ENCODE peak calls at places on chromosomes 4 and X, in nine cellular contexts. G is Panc1; C is ovary; T is IMR-90; Q is esophagus squamous epithelium; H is fibroblast of lung; E is GM23248; A is CD8-positive, alpha-beta T cell; W is neuronal stem cell. R is an unnamed sample.

GRCh38 chrX:15336023-15336413 is 695 bp upstream of the PIGA start:
- DNase-seq in G (no peak), C (peak; percentile 29), T (peak; percentile 84), Q (no peak), H (peak; percentile 52), E (peak; percentile 77), A (peak; percentile 1), W (no peak), R (no peak)

GRCh38 chrX:132216806-132217202 is 2.4 kb downstream of the RAP2C start:
- DNase-seq in G (no peak), C (no peak), T (peak; percentile 43), Q (no peak), H (peak; percentile 41), E (peak; percentile 61), A (no peak), W (no peak), R (no peak)

GRCh38 chrX:65985922-65986588 is 53.8 kb downstream of the VSIG4 start:
- DNase-seq in G (peak; percentile 24), C (peak; percentile 17), T (peak; percentile 47), Q (no peak), H (peak; percentile 58), E (peak; percentile 67), A (peak; percentile 18), W (peak; percentile 26), R (no peak)

GRCh38 chrX:155983326-155983725 is 14.2 kb upstream of the IL9R start:
- DNase-seq in G (no peak), C (no peak), T (no peak), Q (no peak), H (no peak), E (no peak), A (no peak), W (no peak), R (no peak)

GRCh38 chr4:76641758-76642157 is 206.7 kb downstream of the SHROOM3 start:
- DNase-seq in G (no peak), C (no peak), T (no peak), Q (no peak), H (no peak), E (no peak), A (no peak), W (no peak), R (no peak)

GRCh38 chr4:9764155-9764696 is 17.2 kb upstream of the DRD5 start:
- DNase-seq in G (no peak), C (no peak), T (no peak), Q (no peak), H (no peak), E (no peak), A (no peak), W (no peak), R (no peak)

GRCh38 chr4:124738994-124739393 is 26.5 kb upstream of the ANKRD50 start:
- DNase-seq in G (no peak), C (no peak), T (no peak), Q (no peak), H (no peak), E (no peak), A (no peak), W (peak; percentile 3), R (no peak)

GRCh38 chrX:134416106-134416505 is 43.9 kb upstream of the HPRT1 start:
- DNase-seq in G (no peak), C (no peak), T (no peak), Q (no peak), H (no peak), E (no peak), A (no peak), W (no peak), R (no peak)

GRCh38 chrX:101079223-101079622 is 544 bp downstream of the TMEM35A start:
- DNase-seq in G (no peak), C (no peak), T (peak; percentile 32), Q (no peak), H (peak; percentile 24), E (peak; percentile 6), A (no peak), W (no peak), R (no peak)

GRCh38 chr4:4572821-4573220 is 31.0 kb upstream of the STX18 start:
- DNase-seq in G (no peak), C (no peak), T (peak; percentile 47), Q (no peak), H (peak; percentile 27), E (peak; percentile 27), A (no peak), W (no peak), R (no peak)
- H3K27me3 ChIP-seq in G (no peaks in the 10 kb centered on the region), C (no peaks in the 10 kb centered on the region), T (no peaks in the 10 kb centered on the region), Q (no peaks in the 10 kb centered on the region), H (no peaks in the 10 kb centered on the region), E (no peaks in the 10 kb centered on the region), A (no peaks in the 10 kb centered on the region), W (peaks cover 38% of the 10 kb centered on the region), R (no peaks in the 10 kb centered on the region)

DNA sequence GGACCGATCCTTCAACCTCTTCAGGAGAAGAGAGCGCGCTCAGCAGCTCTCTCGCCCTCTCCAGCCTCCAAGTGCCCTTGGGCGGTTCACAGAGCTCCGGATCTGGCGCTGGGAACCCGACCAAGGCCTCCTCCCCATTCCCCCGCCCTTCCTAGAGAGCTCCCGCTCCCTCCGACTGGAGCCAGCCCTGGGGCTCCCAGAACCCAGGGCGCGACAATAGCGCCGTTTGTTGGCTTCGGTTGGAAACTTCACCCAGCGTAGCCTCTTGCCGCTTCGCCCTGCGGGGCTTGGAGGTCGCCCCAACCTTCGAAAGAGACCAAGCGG is 3.1 kb upstream of the SOX3 start:
- DNase-seq in G (no peak), C (no peak), T (no peak), Q (no peak), H (no peak), E (peak; percentile 60), A (no peak), W (peak; percentile 75), R (no peak)
- H3K27me3 ChIP-seq in G (no peaks in the 10 kb centered on the region), C (no peaks in the 10 kb centered on the region), T (peaks cover 71% of the 10 kb centered on the region), Q (peaks cover 38% of the 10 kb centered on the region), H (peaks cover 33% of the 10 kb centered on the region), E (peaks cover 58% of the 10 kb centered on the region), A (no peaks in the 10 kb centered on the region), W (peaks cover 29% of the 10 kb centered on the region), R (no peaks in the 10 kb centered on the region)

DNA sequence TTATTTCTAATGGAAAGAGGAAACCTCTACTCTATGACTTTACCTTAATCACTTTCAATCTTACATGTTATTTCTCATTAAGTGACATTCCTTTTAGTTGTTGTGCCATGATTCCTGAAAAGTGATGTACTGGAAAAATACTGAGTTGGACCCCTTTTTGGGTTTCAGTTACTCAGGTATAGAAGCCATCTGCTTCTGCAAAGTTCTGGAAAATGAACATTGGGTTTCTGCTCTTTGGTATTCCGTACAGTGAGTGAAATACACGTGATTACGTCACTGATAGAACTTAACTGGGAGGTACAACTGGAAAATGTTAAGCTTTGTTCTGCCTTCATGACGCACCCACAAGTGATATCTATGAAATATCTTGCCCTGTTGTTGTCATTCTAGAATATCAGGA is 114.7 kb downstream of the MID1 start:
- DNase-seq in G (no peak), C (no peak), T (no peak), Q (no peak), H (no peak), E (no peak), A (no peak), W (no peak), R (no peak)
- H3K27me3 ChIP-seq in G (no peaks in the 10 kb centered on the region), C (no peaks in the 10 kb centered on the region), T (no peaks in the 10 kb centered on the region), Q (no peaks in the 10 kb centered on the region), H (no peaks in the 10 kb centered on the region), E (no peaks in the 10 kb centered on the region), A (no peaks in the 10 kb centered on the region), W (no peaks in the 10 kb centered on the region), R (no peaks in the 10 kb centered on the region)

DNA sequence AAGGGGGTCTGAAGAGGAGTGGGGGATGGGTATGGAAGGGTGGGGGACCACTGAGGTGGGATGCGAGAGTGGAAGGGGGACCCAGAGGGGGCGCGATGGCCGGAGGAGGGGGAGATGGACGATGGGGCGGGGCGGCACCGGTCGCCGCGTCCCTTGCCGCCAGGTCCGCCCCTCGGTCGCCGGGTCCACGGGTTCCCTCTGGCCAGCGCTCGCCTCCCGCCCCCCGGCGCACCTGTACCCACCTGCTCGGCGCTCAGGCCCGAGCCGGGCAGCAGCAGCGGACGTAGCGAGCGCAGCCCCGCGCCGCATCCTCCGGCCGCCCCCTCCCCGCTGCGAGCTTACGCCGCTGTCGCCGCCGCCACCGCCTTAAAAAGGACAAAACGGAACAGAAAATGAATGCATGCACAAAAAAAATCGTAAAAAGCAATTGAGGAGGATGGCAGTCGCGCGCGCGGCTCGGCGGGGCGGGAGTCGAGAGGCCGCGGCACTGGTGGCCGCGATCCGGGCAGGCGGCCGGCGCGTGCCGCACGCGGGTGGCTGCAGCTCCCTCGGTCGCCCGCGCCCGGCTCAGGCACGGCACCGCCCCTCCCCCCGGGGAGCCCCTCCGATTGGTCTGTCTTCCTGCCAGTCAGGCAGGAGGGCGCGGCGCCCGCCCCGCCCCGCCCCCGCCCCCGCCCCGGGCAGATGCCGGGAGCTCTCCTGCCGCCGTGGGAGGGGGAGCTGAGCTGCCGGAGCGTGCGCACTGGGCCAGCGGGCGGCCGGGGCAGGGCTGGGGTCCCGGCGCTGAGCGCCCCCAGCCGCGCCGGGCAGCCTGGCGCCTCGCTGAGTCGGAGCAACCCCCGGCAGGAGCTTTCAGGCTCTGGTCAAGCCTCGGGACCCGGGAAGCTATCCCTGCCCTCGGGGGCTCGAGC is at the start of gene JAKMIP1:
- DNase-seq in G (no peak), C (peak; percentile 58), T (peak; percentile 46), Q (no peak), H (peak; percentile 54), E (peak; percentile 43), A (peak; percentile 77), W (peak; percentile 85), R (no peak)
- H3K27me3 ChIP-seq in G (peaks cover 2% of the 10 kb centered on the region), C (no peaks in the 10 kb centered on the region), T (peaks cover 40% of the 10 kb centered on the region), Q (peaks cover 7% of the 10 kb centered on the region), H (peaks cover 7% of the 10 kb centered on the region), E (peaks cover 14% of the 10 kb centered on the region), A (peaks cover 9% of the 10 kb centered on the region), W (peaks cover 7% of the 10 kb centered on the region), R (peaks cover 24% of the 10 kb centered on the region)

DNA sequence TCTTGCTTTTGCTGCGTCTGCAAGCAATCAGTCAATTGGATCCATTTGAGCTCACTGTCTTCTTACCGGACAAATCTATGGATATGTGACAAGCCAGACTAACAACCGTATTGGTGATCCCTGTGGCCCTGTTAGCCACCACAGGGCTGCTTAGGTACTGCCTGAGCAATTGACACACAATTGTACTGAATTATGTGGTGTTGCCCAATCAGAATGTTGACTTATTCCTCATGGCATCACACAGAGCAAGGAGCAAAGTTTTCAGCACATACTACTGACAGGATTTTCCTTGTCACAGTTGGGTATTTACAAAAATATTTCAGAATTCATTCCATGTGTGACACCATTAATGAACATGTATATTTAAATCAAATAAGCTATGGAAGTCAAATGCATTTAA is 41.3 kb upstream of the XAGE1B start:
- DNase-seq in G (no peak), C (no peak), T (no peak), Q (no peak), H (no peak), E (no peak), A (no peak), W (no peak), R (no peak)
- H3K27me3 ChIP-seq in G (no peaks in the 10 kb centered on the region), C (no peaks in the 10 kb centered on the region), T (peaks cover 16% of the 10 kb centered on the region), Q (no peaks in the 10 kb centered on the region), H (no peaks in the 10 kb centered on the region), E (no peaks in the 10 kb centered on the region), A (no peaks in the 10 kb centered on the region), W (no peaks in the 10 kb centered on the region), R (no peaks in the 10 kb centered on the region)